ENCODE peak calls at places on chromosome 12, in four cellular contexts. One of them, this sample, is unnamed.

GRCh38 chr12:26204612-26205289 is 9.4 kb downstream of the SSPN start:
- DNase-seq in transverse colon: no peak
- DNase-seq in HepG2: no peak
- DNase-seq in Peyer's patch: no peak
- DNase-seq in this sample: no peak

GRCh38 chr12:1531654-1532366 is 62.6 kb downstream of the FBXL14 start:
- DNase-seq in Peyer's patch: no peak
- DNase-seq in transverse colon: no peak
- DNase-seq in HepG2: no peak
- DNase-seq in this sample: no peak

GRCh38 chr12:116482859-116483258 is 76.3 kb upstream of the MAP1LC3B2 start:
- DNase-seq in Peyer's patch: no peak
- DNase-seq in HepG2: no peak
- DNase-seq in transverse colon: no peak
- DNase-seq in this sample: no peak

GRCh38 chr12:62848418-62848817 is 86.5 kb downstream of the PPM1H start:
- DNase-seq in transverse colon: no peak
- DNase-seq in HepG2: no peak
- DNase-seq in Peyer's patch: no peak
- DNase-seq in this sample: no peak

GRCh38 chr12:19963972-19964371 is 404.4 kb upstream of the PDE3A start:
- DNase-seq in transverse colon: no peak
- DNase-seq in HepG2: no peak
- DNase-seq in Peyer's patch: no peak
- DNase-seq in this sample: no peak

GRCh38 chr12:28129031-28129430 is 61.2 kb upstream of the CCDC91 start:
- DNase-seq in HepG2: no peak
- DNase-seq in Peyer's patch: no peak
- DNase-seq in transverse colon: no peak
- DNase-seq in this sample: no peak

GRCh38 chr12:130451001-130451930 is 113.6 kb downstream of the PIWIL1 start:
- DNase-seq in Peyer's patch: no peak
- DNase-seq in HepG2: no peak
- DNase-seq in transverse colon: no peak
- DNase-seq in this sample: no peak

GRCh38 chr12:132557969-132558856 is 52.2 kb downstream of the LRCOL1 start:
- DNase-seq in transverse colon: no peak
- DNase-seq in HepG2: peak
- DNase-seq in Peyer's patch: no peak
- DNase-seq in this sample: no peak

GRCh38 chr12:645563-646071 is 17.6 kb downstream of the NINJ2 start:
- DNase-seq in transverse colon: no peak
- DNase-seq in Peyer's patch: no peak
- DNase-seq in HepG2: peak
- DNase-seq in this sample: peak

GRCh38 chr12:114949081-114949480 is 265.1 kb upstream of the TBX3 start:
- DNase-seq in HepG2: no peak
- DNase-seq in transverse colon: no peak
- DNase-seq in Peyer's patch: no peak
- DNase-seq in this sample: no peak

GRCh38 chr12:59322473-59322872 is 273.4 kb upstream of the SLC16A7 start:
- DNase-seq in HepG2: no peak
- DNase-seq in Peyer's patch: no peak
- DNase-seq in transverse colon: no peak
- DNase-seq in this sample: no peak

GRCh38 chr12:120224304-120225199 is 23.6 kb upstream of the RPLP0 start:
- DNase-seq in HepG2: no peak
- DNase-seq in transverse colon: peak
- DNase-seq in Peyer's patch: peak
- DNase-seq in this sample: peak

GRCh38 chr12:115791331-115791730 is 486.2 kb downstream of the MED13L start:
- DNase-seq in HepG2: no peak
- DNase-seq in Peyer's patch: no peak
- DNase-seq in transverse colon: no peak
- DNase-seq in this sample: no peak

GRCh38 chr12:118038122-118038521 is 21.6 kb downstream of the RFC5 start:
- DNase-seq in transverse colon: no peak
- DNase-seq in Peyer's patch: no peak
- DNase-seq in HepG2: no peak
- DNase-seq in this sample: no peak
- TF ChIP-seq POLR2A in transverse colon: no peak
- TF ChIP-seq POLR2A in Peyer's patch: no peak
- TF ChIP-seq POLR2A in HepG2: no peak
- TF ChIP-seq POLR2A in this sample: no peak

GRCh38 chr12:113403435-113404415 is at the start of gene SDS:
- DNase-seq in Peyer's patch: no peak
- DNase-seq in HepG2: no peak
- DNase-seq in transverse colon: peak
- DNase-seq in this sample: peak
- TF ChIP-seq POLR2A in Peyer's patch: no peak
- TF ChIP-seq POLR2A in HepG2: no peak
- TF ChIP-seq POLR2A in transverse colon: peak
- TF ChIP-seq POLR2A in this sample: no peak

GRCh38 chr12:48883305-48884171 is 17.9 kb upstream of the RND1 start:
- DNase-seq in Peyer's patch: no peak
- DNase-seq in HepG2: peak
- DNase-seq in transverse colon: no peak
- DNase-seq in this sample: no peak
- TF ChIP-seq POLR2A in Peyer's patch: no peak
- TF ChIP-seq POLR2A in HepG2: no peak
- TF ChIP-seq POLR2A in transverse colon: no peak
- TF ChIP-seq POLR2A in this sample: no peak

GRCh38 chr12:80213246-80213645 is 113.9 kb downstream of the OTOGL start:
- DNase-seq in Peyer's patch: no peak
- DNase-seq in transverse colon: no peak
- DNase-seq in HepG2: no peak
- DNase-seq in this sample: no peak

GRCh38 chr12:80216890-80217559 is 117.7 kb downstream of the OTOGL start:
- DNase-seq in Peyer's patch: no peak
- DNase-seq in transverse colon: no peak
- DNase-seq in HepG2: no peak
- DNase-seq in this sample: no peak

GRCh38 chr12:80211671-80212070 is 112.3 kb downstream of the OTOGL start:
- DNase-seq in Peyer's patch: no peak
- DNase-seq in transverse colon: no peak
- DNase-seq in HepG2: no peak
- DNase-seq in this sample: no peak

GRCh38 chr12:80218925-80219714 is 119.8 kb downstream of the OTOGL start:
- DNase-seq in transverse colon: no peak
- DNase-seq in Peyer's patch: no peak
- DNase-seq in HepG2: peak
- DNase-seq in this sample: no peak

GRCh38 chr12:80213871-80214270 is 114.5 kb downstream of the OTOGL start:
- DNase-seq in HepG2: no peak
- DNase-seq in Peyer's patch: no peak
- DNase-seq in transverse colon: no peak
- DNase-seq in this sample: no peak
- TF ChIP-seq POLR2A in HepG2: no peak
- TF ChIP-seq POLR2A in Peyer's patch: no peak
- TF ChIP-seq POLR2A in transverse colon: no peak
- TF ChIP-seq POLR2A in this sample: no peak

DNA sequence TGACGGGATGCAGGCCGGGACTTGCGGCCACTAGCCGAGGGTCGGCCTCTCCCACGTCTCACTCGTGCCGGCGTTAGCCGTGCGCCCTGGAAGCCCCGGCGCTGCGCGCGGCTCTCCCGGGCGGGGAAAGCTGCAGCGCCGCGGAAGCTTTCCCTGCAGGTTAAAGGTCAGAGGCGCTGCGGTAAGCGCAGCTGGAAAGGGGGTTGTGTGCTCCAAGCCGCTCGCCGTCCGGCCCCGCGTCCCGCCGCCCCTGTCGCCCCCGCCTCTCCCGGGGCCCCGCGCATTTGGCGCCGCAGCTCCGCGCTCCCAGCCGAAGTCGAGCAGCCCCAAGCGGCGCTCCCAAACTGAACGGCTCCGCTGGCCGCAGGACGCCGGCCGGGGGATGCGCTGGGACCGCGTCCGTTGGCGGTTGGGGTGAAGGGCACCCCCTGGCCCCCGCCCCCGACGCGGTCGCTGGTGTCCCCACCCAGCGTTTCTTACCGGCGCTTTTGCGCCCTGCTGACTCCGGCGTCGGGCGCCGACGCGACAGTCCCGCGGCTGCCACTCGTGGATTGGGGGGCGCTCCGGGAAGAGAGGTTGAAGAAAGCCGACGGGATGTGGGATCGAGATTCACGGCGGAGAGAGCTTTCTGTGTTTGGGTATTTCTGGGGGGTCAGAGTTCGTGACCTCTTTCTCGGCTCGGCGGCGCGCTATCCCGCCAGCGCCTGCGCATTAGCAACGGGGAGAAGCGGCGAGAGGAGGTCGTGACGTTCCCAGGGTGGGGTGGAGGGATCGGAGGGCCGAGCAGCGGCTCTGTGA is at the start of gene NR2C1:
- DNase-seq in Peyer's patch: peak
- DNase-seq in transverse colon: peak
- DNase-seq in HepG2: peak
- DNase-seq in this sample: peak
- TF ChIP-seq POLR2A in Peyer's patch: no peak
- TF ChIP-seq POLR2A in transverse colon: peak
- TF ChIP-seq POLR2A in HepG2: peak
- TF ChIP-seq POLR2A in this sample: peak

GRCh38 chr12:104220931-104221330 is 5.4 kb downstream of the TXNRD1 start:
- DNase-seq in transverse colon: no peak
- DNase-seq in HepG2: no peak
- DNase-seq in Peyer's patch: no peak
- DNase-seq in this sample: no peak
- TF ChIP-seq POLR2A in transverse colon: no peak
- TF ChIP-seq POLR2A in HepG2: no peak
- TF ChIP-seq POLR2A in Peyer's patch: no peak
- TF ChIP-seq POLR2A in this sample: no peak

GRCh38 chr12:55930771-55931316 is at the start of gene DGKA:
- DNase-seq in HepG2: peak
- DNase-seq in transverse colon: peak
- DNase-seq in Peyer's patch: peak
- DNase-seq in this sample: peak

GRCh38 chr12:55931317-55931779 is 386 bp downstream of the DGKA start:
- DNase-seq in transverse colon: peak
- DNase-seq in HepG2: no peak
- DNase-seq in Peyer's patch: peak
- DNase-seq in this sample: peak

GRCh38 chr12:55932546-55932919 is 1.6 kb downstream of the DGKA start:
- DNase-seq in Peyer's patch: no peak
- DNase-seq in transverse colon: peak
- DNase-seq in HepG2: no peak
- DNase-seq in this sample: peak

GRCh38 chr12:55933158-55933798 is 2.3 kb downstream of the DGKA start:
- DNase-seq in Peyer's patch: peak
- DNase-seq in HepG2: no peak
- DNase-seq in transverse colon: peak
- DNase-seq in this sample: peak

DNA sequence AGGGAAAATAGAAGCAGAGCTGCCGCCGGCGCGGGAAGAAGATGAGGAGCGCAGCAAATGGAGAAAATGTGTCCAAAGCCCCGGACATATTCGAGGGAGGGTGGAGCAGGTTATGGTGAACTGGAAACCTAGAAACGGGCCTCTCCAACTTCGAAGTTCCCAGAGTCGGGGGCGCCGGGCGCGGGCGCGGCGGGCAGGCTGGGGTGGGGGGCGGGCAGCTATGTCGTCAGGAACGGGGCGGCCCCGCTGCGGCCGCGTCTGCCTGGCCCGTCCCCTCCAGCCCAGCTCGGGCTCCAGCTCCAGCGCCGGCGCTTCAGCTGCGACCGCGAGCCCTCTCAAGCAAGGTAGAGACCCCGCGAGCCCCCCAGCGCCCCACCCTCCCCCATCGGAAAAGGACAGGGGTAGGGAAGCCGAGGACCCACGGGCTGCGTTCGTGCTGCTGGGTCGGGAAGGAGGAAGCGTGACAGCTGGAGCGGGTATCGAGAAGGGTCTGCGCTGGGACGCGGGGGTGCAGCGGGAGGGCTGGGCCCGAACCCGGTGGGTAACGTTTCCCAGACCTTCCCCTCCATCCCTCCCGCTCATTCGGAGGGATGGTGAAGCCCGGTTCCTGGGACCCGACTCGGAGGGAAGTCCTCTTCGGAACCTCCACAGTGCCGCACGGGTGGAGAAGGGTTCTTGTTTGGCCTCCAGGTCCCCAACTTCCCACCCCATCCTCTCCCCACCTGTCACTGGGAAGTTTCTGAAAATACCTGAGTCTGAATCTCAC is 1.0 kb downstream of the DGKA start:
- DNase-seq in HepG2: no peak
- DNase-seq in transverse colon: peak
- DNase-seq in Peyer's patch: peak
- DNase-seq in this sample: peak
- TF ChIP-seq POLR2A in HepG2: no peak
- TF ChIP-seq POLR2A in transverse colon: no peak
- TF ChIP-seq POLR2A in Peyer's patch: no peak
- TF ChIP-seq POLR2A in this sample: no peak

GRCh38 chr12:101343893-101344292 is 63.7 kb downstream of the ARL1 start:
- DNase-seq in HepG2: no peak
- DNase-seq in transverse colon: no peak
- DNase-seq in Peyer's patch: no peak
- DNase-seq in this sample: no peak

GRCh38 chr12:101336400-101336799 is 56.5 kb downstream of the UTP20 start:
- DNase-seq in Peyer's patch: no peak
- DNase-seq in transverse colon: no peak
- DNase-seq in HepG2: no peak
- DNase-seq in this sample: no peak

GRCh38 chr12:101338087-101338486 is 58.2 kb downstream of the UTP20 start:
- DNase-seq in Peyer's patch: no peak
- DNase-seq in HepG2: no peak
- DNase-seq in transverse colon: no peak
- DNase-seq in this sample: no peak
- TF ChIP-seq POLR2A in Peyer's patch: no peak
- TF ChIP-seq POLR2A in HepG2: no peak
- TF ChIP-seq POLR2A in transverse colon: no peak
- TF ChIP-seq POLR2A in this sample: no peak

DNA sequence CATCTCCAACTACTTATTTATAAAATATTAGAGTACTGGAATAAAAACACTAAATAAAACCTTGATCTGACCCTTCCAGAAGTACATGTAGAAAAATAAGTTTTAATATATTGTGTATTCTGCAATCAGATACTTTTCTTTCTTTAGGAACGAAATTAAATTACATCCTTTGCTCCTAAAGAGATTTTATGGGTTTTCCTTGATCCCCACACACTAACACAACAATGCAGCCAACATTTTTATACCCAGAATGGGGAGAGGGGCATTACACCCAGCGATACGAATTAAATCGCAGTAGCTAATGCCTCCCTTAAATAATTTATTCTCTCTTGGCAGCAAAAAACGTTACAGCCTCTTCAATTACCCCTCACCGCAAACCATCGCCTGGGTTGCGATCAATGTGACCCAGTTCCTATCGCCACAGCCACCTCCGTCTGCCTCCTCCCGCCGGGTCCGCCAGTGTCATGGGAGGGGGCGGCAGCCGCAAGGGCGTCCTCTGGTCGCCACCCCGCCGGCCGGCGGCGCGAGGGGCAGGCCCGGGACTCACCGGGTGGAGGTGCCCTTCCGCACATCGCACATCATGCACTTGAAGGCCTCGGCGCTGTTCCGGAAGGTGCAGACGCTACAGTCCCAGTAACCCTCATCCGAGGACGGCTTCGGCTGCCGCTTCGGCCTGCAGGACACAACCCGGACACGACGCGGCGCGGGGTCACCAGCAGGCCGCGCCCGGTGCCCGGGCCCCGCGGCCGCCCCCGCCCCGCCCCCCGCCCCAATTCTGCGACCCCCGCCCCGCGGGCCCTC is 796 bp downstream of the YAF2 start:
- DNase-seq in Peyer's patch: peak
- DNase-seq in HepG2: peak
- DNase-seq in transverse colon: peak
- DNase-seq in this sample: peak
- TF ChIP-seq POLR2A in Peyer's patch: no peak
- TF ChIP-seq POLR2A in HepG2: peak
- TF ChIP-seq POLR2A in transverse colon: peak
- TF ChIP-seq POLR2A in this sample: peak

GRCh38 chr12:56158926-56159461 is 835 bp downstream of the MYL6 start:
- DNase-seq in Peyer's patch: peak
- DNase-seq in HepG2: peak
- DNase-seq in transverse colon: peak
- DNase-seq in this sample: peak
- TF ChIP-seq POLR2A in Peyer's patch: peak
- TF ChIP-seq POLR2A in HepG2: peak
- TF ChIP-seq POLR2A in transverse colon: peak
- TF ChIP-seq POLR2A in this sample: no peak